ENCODE peak calls at places on chromosomes 13 and 19, in eight cellular contexts. One of them, this sample, is unnamed.

GRCh38 chr13:26247011-26247410 is 6.9 kb upstream of the CDK8 start:
- DNase-seq in transverse colon: no peak
- DNase-seq in thyroid gland: no peak
- DNase-seq in gastrocnemius medialis: no peak
- DNase-seq in heart left ventricle: no peak
- DNase-seq in H54: no peak
- DNase-seq in ovary: no peak
- DNase-seq in IMR-90: no peak
- DNase-seq in this sample: no peak

GRCh38 chr13:113357529-113357928 is 6.4 kb downstream of the GRTP1 start:
- DNase-seq in H54: peak
- DNase-seq in thyroid gland: no peak
- DNase-seq in heart left ventricle: no peak
- DNase-seq in ovary: no peak
- DNase-seq in gastrocnemius medialis: peak
- DNase-seq in transverse colon: no peak
- DNase-seq in IMR-90: peak
- DNase-seq in this sample: no peak

GRCh38 chr19:9324584-9324962 is 594 bp downstream of the ZNF559 start:
- DNase-seq in heart left ventricle: no peak
- DNase-seq in IMR-90: no peak
- DNase-seq in transverse colon: no peak
- DNase-seq in ovary: no peak
- DNase-seq in gastrocnemius medialis: no peak
- DNase-seq in thyroid gland: no peak
- DNase-seq in H54: no peak
- DNase-seq in this sample: no peak

GRCh38 chr13:44660050-44660449 is 83.9 kb upstream of the TSC22D1 start:
- DNase-seq in transverse colon: no peak
- DNase-seq in heart left ventricle: no peak
- DNase-seq in thyroid gland: no peak
- DNase-seq in ovary: no peak
- DNase-seq in gastrocnemius medialis: no peak
- DNase-seq in IMR-90: no peak
- DNase-seq in H54: no peak
- DNase-seq in this sample: no peak

GRCh38 chr19:45179063-45179847 is 671 bp downstream of the BLOC1S3 start:
- DNase-seq in heart left ventricle: no peak
- DNase-seq in ovary: peak
- DNase-seq in H54: no peak
- DNase-seq in transverse colon: peak
- DNase-seq in IMR-90: peak
- DNase-seq in gastrocnemius medialis: no peak
- DNase-seq in thyroid gland: peak
- DNase-seq in this sample: peak

GRCh38 chr13:48251616-48252081 is 18.6 kb downstream of the ITM2B start:
- DNase-seq in ovary: no peak
- DNase-seq in H54: no peak
- DNase-seq in IMR-90: peak
- DNase-seq in transverse colon: no peak
- DNase-seq in gastrocnemius medialis: no peak
- DNase-seq in thyroid gland: no peak
- DNase-seq in heart left ventricle: peak
- DNase-seq in this sample: no peak

GRCh38 chr19:18756896-18757295 is 34.2 kb downstream of the COMP start:
- DNase-seq in transverse colon: no peak
- DNase-seq in heart left ventricle: no peak
- DNase-seq in ovary: no peak
- DNase-seq in thyroid gland: no peak
- DNase-seq in IMR-90: no peak
- DNase-seq in gastrocnemius medialis: no peak
- DNase-seq in H54: no peak
- DNase-seq in this sample: no peak

GRCh38 chr13:47976325-47976724 is 24.7 kb downstream of the SUCLA2 start:
- DNase-seq in gastrocnemius medialis: no peak
- DNase-seq in IMR-90: no peak
- DNase-seq in H54: no peak
- DNase-seq in ovary: no peak
- DNase-seq in heart left ventricle: no peak
- DNase-seq in thyroid gland: no peak
- DNase-seq in transverse colon: no peak
- DNase-seq in this sample: no peak

DNA sequence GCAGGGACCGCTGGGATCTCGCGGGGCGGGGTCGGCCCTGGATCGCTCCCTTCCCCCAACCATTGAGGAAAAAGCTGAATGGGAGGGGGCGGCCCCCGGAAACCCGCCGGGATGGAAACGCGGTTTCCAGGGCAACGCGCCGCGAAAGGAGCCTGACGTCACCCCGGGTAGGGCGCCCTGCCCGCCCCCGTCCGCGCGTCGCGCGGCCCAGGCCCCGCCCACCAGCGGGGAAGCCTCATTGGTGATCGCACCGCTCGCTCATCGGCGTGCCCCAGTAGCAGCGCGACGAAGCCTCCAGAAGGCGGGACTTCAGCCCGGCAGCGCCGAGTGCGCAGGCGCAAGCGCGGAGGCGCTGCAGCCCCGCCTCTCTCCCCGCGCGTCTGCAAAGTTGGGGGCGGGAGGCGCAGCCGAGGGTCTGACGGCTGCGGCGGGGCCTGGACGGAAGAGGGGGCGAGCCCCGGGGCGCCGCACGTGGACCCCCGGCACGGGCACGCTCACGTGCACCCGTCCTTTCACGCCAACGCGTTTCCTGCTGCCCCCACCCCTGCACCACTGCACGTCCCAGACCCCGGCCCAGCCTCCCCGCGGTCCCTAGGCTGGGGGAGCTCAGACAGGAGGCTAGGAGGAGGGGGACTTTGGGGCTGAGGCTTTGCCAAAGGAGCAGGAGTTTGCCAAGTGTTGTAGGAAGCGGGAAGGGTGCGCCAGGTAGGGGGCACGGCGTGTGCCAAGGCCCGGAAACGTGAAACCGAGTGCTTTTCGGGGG is 8.2 kb upstream of the CIRBP start:
- DNase-seq in heart left ventricle: peak
- DNase-seq in H54: peak
- DNase-seq in thyroid gland: peak
- DNase-seq in gastrocnemius medialis: peak
- DNase-seq in transverse colon: peak
- DNase-seq in IMR-90: peak
- DNase-seq in ovary: peak
- DNase-seq in this sample: peak
- TF ChIP-seq POLR2A in heart left ventricle: peak
- TF ChIP-seq POLR2A in H54: peak
- TF ChIP-seq POLR2A in thyroid gland: peak
- TF ChIP-seq POLR2A in gastrocnemius medialis: peak
- TF ChIP-seq POLR2A in transverse colon: peak
- TF ChIP-seq POLR2A in IMR-90: peak
- TF ChIP-seq POLR2A in ovary: peak
- TF ChIP-seq POLR2A in this sample: no peak

GRCh38 chr19:48386981-48387380 is 4.4 kb downstream of the KDELR1 start:
- DNase-seq in ovary: no peak
- DNase-seq in H54: no peak
- DNase-seq in transverse colon: no peak
- DNase-seq in IMR-90: no peak
- DNase-seq in thyroid gland: no peak
- DNase-seq in heart left ventricle: no peak
- DNase-seq in gastrocnemius medialis: no peak
- DNase-seq in this sample: no peak

GRCh38 chr19:48385461-48386087 is 5.8 kb downstream of the KDELR1 start:
- DNase-seq in IMR-90: no peak
- DNase-seq in gastrocnemius medialis: no peak
- DNase-seq in H54: no peak
- DNase-seq in transverse colon: peak
- DNase-seq in heart left ventricle: no peak
- DNase-seq in thyroid gland: no peak
- DNase-seq in ovary: no peak
- DNase-seq in this sample: no peak

GRCh38 chr19:48378194-48378570 is 13.2 kb downstream of the KDELR1 start:
- DNase-seq in H54: no peak
- DNase-seq in thyroid gland: no peak
- DNase-seq in IMR-90: no peak
- DNase-seq in heart left ventricle: no peak
- DNase-seq in transverse colon: no peak
- DNase-seq in ovary: no peak
- DNase-seq in gastrocnemius medialis: no peak
- DNase-seq in this sample: no peak

GRCh38 chr19:48379058-48379457 is 12.3 kb downstream of the KDELR1 start:
- DNase-seq in H54: no peak
- DNase-seq in transverse colon: no peak
- DNase-seq in gastrocnemius medialis: no peak
- DNase-seq in IMR-90: no peak
- DNase-seq in thyroid gland: no peak
- DNase-seq in ovary: no peak
- DNase-seq in heart left ventricle: no peak
- DNase-seq in this sample: no peak

DNA sequence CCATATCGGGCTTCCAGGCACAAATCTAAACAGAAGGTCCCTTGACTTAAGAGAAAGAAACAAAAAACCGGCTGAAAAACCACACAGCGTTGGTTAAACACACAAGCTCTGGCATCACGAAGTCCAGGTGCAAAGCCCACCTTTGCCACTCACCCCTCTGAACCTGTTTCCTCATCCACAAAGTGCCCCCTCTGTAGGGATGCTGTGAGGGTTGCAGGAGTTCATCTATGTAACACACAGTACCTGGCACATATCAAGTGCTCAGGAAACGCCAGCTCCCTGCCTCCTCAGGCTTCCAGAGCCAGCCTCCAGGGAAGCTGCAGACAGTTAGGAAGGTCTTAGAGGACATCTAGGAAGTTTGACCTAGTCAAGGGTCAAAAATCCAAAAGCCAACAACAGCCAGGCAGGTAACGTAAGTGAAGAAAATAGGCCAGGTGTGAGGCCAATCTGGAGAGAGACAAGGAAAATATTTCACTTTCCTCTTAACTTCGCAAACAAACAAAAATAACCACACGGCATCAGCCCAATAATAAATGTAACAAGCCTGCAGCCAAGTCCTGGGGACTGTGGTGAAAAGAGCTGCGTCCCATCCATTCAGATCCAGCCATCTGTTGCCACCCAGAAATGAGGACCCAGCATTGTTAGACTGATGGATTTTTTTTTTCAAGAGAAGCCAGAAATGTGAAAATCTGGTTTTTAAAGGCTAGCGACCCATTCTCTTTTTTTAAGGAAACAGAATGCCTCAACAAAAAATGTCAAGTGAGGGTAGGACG is 10.0 kb downstream of the KDELR1 start:
- DNase-seq in thyroid gland: no peak
- DNase-seq in ovary: no peak
- DNase-seq in gastrocnemius medialis: no peak
- DNase-seq in heart left ventricle: no peak
- DNase-seq in IMR-90: no peak
- DNase-seq in H54: no peak
- DNase-seq in transverse colon: no peak
- DNase-seq in this sample: no peak
- TF ChIP-seq POLR2A in thyroid gland: no peak
- TF ChIP-seq POLR2A in ovary: no peak
- TF ChIP-seq POLR2A in gastrocnemius medialis: no peak
- TF ChIP-seq POLR2A in heart left ventricle: no peak
- TF ChIP-seq POLR2A in IMR-90: no peak
- TF ChIP-seq POLR2A in H54: no peak
- TF ChIP-seq POLR2A in transverse colon: no peak
- TF ChIP-seq POLR2A in this sample: no peak

GRCh38 chr19:37692956-37693660 is 26.5 kb downstream of the ZNF607 start:
- DNase-seq in thyroid gland: no peak
- DNase-seq in heart left ventricle: no peak
- DNase-seq in H54: no peak
- DNase-seq in IMR-90: no peak
- DNase-seq in transverse colon: no peak
- DNase-seq in ovary: no peak
- DNase-seq in gastrocnemius medialis: no peak
- DNase-seq in this sample: no peak

GRCh38 chr19:37699057-37699456 is 20.5 kb downstream of the ZNF607 start:
- DNase-seq in ovary: no peak
- DNase-seq in transverse colon: no peak
- DNase-seq in thyroid gland: no peak
- DNase-seq in heart left ventricle: no peak
- DNase-seq in gastrocnemius medialis: no peak
- DNase-seq in IMR-90: peak
- DNase-seq in H54: no peak
- DNase-seq in this sample: no peak

GRCh38 chr19:37695144-37695899 is 24.2 kb downstream of the ZNF607 start:
- DNase-seq in IMR-90: no peak
- DNase-seq in ovary: no peak
- DNase-seq in transverse colon: no peak
- DNase-seq in gastrocnemius medialis: no peak
- DNase-seq in heart left ventricle: no peak
- DNase-seq in H54: no peak
- DNase-seq in thyroid gland: no peak
- DNase-seq in this sample: no peak

DNA sequence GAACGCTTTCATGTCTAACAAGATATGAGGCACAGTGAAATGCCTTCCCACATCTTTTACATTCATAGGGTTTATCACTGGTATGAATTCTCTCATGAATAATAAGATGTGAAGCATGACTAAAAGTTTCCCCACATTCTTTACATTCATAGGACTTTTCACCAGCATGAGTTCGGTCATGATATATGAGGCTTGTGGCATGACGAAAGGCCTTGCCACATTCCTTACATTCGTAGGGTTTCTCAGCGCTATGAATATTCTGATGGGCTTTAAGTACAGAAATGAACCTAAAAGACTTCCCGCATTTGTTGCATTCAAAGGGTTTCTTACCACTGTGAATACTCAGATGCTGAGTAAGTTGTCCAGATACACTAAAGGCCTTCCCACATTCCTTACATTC is 21.3 kb downstream of the ZNF607 start:
- DNase-seq in transverse colon: no peak
- DNase-seq in H54: no peak
- DNase-seq in gastrocnemius medialis: no peak
- DNase-seq in heart left ventricle: no peak
- DNase-seq in ovary: no peak
- DNase-seq in thyroid gland: no peak
- DNase-seq in IMR-90: no peak
- DNase-seq in this sample: no peak
- TF ChIP-seq POLR2A in transverse colon: no peak
- TF ChIP-seq POLR2A in H54: no peak
- TF ChIP-seq POLR2A in gastrocnemius medialis: no peak
- TF ChIP-seq POLR2A in heart left ventricle: no peak
- TF ChIP-seq POLR2A in ovary: no peak
- TF ChIP-seq POLR2A in thyroid gland: no peak
- TF ChIP-seq POLR2A in IMR-90: no peak
- TF ChIP-seq POLR2A in this sample: no peak

DNA sequence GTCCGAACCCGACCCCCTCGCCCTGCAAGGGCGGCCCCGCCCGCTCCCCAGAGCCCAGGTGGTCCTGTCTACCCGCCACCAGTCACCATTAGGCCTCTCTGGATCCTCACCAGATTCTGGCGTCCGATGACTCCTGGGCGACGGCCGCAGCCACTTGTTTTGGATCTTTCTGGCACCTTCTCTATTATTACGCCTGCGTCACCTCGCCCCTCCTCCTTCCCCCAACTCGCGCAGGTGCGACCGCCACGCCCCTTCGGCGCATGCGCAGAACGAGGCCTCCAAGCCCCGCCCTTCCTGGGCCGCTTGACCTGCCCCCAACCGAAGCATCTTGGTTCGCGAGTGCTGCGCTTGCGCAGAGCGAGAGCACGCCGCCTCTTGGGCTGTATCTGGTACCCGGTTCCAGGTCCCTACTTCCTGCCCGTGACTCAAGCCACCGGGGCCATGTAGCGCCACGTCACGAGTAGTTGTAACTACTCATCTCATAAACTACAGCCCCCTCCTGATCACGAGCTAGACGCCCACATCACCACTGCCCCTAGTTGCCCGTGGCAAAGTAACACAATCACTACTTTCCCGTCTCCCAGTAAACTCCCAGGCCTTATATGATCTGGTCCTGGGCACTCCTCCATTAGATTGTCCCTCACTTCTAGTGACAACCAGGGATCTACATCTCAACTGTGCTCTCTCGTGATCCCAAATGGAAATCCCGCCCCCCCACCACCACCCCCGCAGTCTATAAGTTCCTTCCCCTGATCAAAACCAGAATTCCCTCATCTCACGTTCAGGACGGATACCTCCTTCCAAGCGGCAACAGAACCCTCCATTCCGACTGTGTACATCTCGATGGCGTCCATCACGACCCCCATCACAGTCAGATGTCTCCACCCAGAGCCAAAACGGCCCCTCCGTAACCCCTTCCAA is at the start of gene DEDD2:
- DNase-seq in transverse colon: peak
- DNase-seq in ovary: peak
- DNase-seq in H54: peak
- DNase-seq in thyroid gland: peak
- DNase-seq in gastrocnemius medialis: peak
- DNase-seq in heart left ventricle: peak
- DNase-seq in IMR-90: peak
- DNase-seq in this sample: peak
- TF ChIP-seq POLR2A in transverse colon: peak
- TF ChIP-seq POLR2A in ovary: peak
- TF ChIP-seq POLR2A in H54: peak
- TF ChIP-seq POLR2A in thyroid gland: peak
- TF ChIP-seq POLR2A in gastrocnemius medialis: peak
- TF ChIP-seq POLR2A in heart left ventricle: peak
- TF ChIP-seq POLR2A in IMR-90: peak
- TF ChIP-seq POLR2A in this sample: peak